ENCODE peak calls at places on chromosomes 13 and 19, in five cellular contexts. F is ureter, U is A549, O is amniotic stem cell, H is AG20443. J is an unnamed sample.

GRCh38 chr19:35529241-35530218 is 1.4 kb upstream of the SBSN start:
- DNase-seq in H (no peak), O (no peak), F (no peak), U (no peak), J (no peak)

GRCh38 chr13:25865391-25865790 is 186.4 kb downstream of the SHISA2 start:
- DNase-seq in H (no peak), U (no peak), O (no peak), F (no peak), J (no peak)

GRCh38 chr13:46184277-46184699 is 2.3 kb upstream of the LCP1 start:
- DNase-seq in H (no peak), U (peak; percentile 10), O (no peak), F (no peak), J (no peak)

GRCh38 chr13:109715902-109716301 is 70.5 kb downstream of the IRS2 start:
- DNase-seq in F (no peak), U (no peak), H (peak; percentile 51), O (no peak), J (no peak)

GRCh38 chr19:38692458-38693379 is 45.3 kb downstream of the ACTN4 start:
- DNase-seq in U (no peak), F (no peak), H (no peak), O (no peak), J (no peak)

GRCh38 chr19:52138614-52139290 is 986 bp downstream of the ZNF616 start:
- DNase-seq in U (no peak), O (no peak), H (peak; percentile 14), F (no peak), J (no peak)

GRCh38 chr19:7636691-7637373 is at the start of gene STXBP2:
- DNase-seq in F (peak; percentile 86), O (no peak), U (peak; percentile 77), H (peak; percentile 68), J (no peak)

GRCh38 chr13:97353927-97354326 is 80.0 kb upstream of the RAP2A start:
- DNase-seq in U (no peak), F (no peak), H (peak; percentile 31), O (no peak), J (no peak)

GRCh38 chr13:34435338-34435737 is 506.7 kb upstream of the NBEA start:
- DNase-seq in F (no peak), O (peak; percentile 11), U (no peak), H (peak; percentile 44), J (peak; percentile 33)

GRCh38 chr19:8451885-8452284 is 7.1 kb downstream of the HNRNPM start:
- DNase-seq in H (peak; percentile 56), F (no peak), O (no peak), U (peak; percentile 38), J (no peak)

GRCh38 chr19:38949580-38950367 is 19.0 kb downstream of the MRPS12 start:
- DNase-seq in U (no peak), H (peak; percentile 86), F (peak; percentile 90), O (no peak), J (no peak)

GRCh38 chr13:40667622-40667978 is 1.2 kb upstream of the FOXO1 start:
- DNase-seq in F (no peak), U (no peak), O (no peak), H (no peak), J (no peak)

GRCh38 chr19:15317392-15318011 is 14.8 kb downstream of the BRD4 start:
- DNase-seq in H (peak; percentile 53), U (no peak), F (no peak), O (no peak), J (no peak)

GRCh38 chr13:30892966-30893365 is 13.1 kb upstream of the MEDAG start:
- DNase-seq in F (no peak), O (peak; percentile 28), U (peak; percentile 13), H (peak; percentile 74), J (no peak)

GRCh38 chr13:27360562-27360961 is 63.9 kb upstream of the GTF3A start:
- DNase-seq in H (no peak), O (no peak), U (no peak), F (no peak), J (no peak)

GRCh38 chr19:33406521-33407139 is 33.1 kb downstream of the CEBPG start:
- DNase-seq in H (peak; percentile 92), F (peak; percentile 80), U (peak; percentile 95), O (no peak), J (peak; percentile 75)

GRCh38 chr19:51125421-51126075 is 842 bp downstream of the SIGLEC9 start:
- DNase-seq in U (no peak), O (no peak), H (no peak), F (no peak), J (no peak)

GRCh38 chr19:46748325-46749109 is 2.3 kb upstream of the STRN4 start:
- DNase-seq in H (peak; percentile 67), F (no peak), U (peak; percentile 75), O (peak; percentile 28), J (peak; percentile 78)

GRCh38 chr19:34186205-34186604 is 13.9 kb downstream of the LSM14A start:
- DNase-seq in H (no peak), U (no peak), F (no peak), O (no peak), J (no peak)

GRCh38 chr19:5738423-5738822 is 18.0 kb downstream of the CATSPERD start:
- DNase-seq in F (no peak), H (no peak), O (no peak), U (no peak), J (no peak)

GRCh38 chr19:6248856-6249255 is 30.9 kb downstream of the MLLT1 start:
- DNase-seq in U (no peak), O (no peak), F (no peak), H (no peak), J (no peak)

J was measured in SJSA1.